ENCODE peak calls at places on chromosomes 7 and 10, in seven cellular contexts. T is activated CD8-positive, alpha-beta memory T cell treated with anti-CD3 and anti-CD28 coated beads for 1 hour; Z is EL; P is substantia nigra; D is KG1; Y is amniotic epithelial cell; J is stimulated activated CD8-positive, alpha-beta memory T cell treated with anti-CD3 and anti-CD28 coated beads, Interleukin-15, amount 100 ng/mL, for 24 hours. I is an unnamed sample.
A peak's percentile ranks its signal among the peaks of the same experiment; 100 is the strongest.

GRCh38 chr10:94546616-94547175 is 1.1 kb downstream of the HELLS start:
- DNase-seq in P (no peak), D (no peak), J (no peak), T (no peak), Y (no peak), Z (peak; percentile 30), I (peak; percentile 4)

GRCh38 chr10:132154931-132155330 is 31.8 kb upstream of the DPYSL4 start:
- DNase-seq in Z (no peak), T (no peak), Y (no peak), P (no peak), D (no peak), J (no peak), I (no peak)

GRCh38 chr7:113521468-113521867 is 397.3 kb downstream of the PPP1R3A start:
- DNase-seq in P (no peak), D (no peak), T (no peak), Z (peak; percentile 7), Y (peak; percentile 65), J (no peak), I (peak; percentile 8)

GRCh38 chr7:130256716-130257115 is 9.9 kb upstream of the CPA2 start:
- DNase-seq in P (no peak), D (no peak), J (no peak), T (no peak), Y (no peak), Z (no peak), I (no peak)

GRCh38 chr7:2503056-2503941 is 16.3 kb upstream of the LFNG start:
- DNase-seq in J (no peak), P (no peak), Y (no peak), D (no peak), Z (no peak), T (no peak), I (no peak)

GRCh38 chr10:116747325-116747724 is 5.0 kb upstream of the HSPA12A start:
- DNase-seq in J (no peak), T (no peak), D (no peak), P (no peak), Y (no peak), Z (no peak), I (no peak)

GRCh38 chr7:98287486-98287959 is 6.0 kb downstream of the BRI3 start:
- DNase-seq in Y (no peak), D (no peak), P (no peak), Z (no peak), J (no peak), T (no peak), I (no peak)

GRCh38 chr10:26642896-26643653 is 54.4 kb upstream of the PDSS1 start:
- DNase-seq in Z (no peak), Y (no peak), J (no peak), P (no peak), D (no peak), T (no peak), I (no peak)

GRCh38 chr10:71963756-71964668 is at the start of gene CHST3:
- DNase-seq in D (peak; percentile 10), Y (peak; percentile 52), T (no peak), J (no peak), P (peak; percentile 62), Z (peak; percentile 70), I (peak; percentile 50)

GRCh38 chr7:33901199-33901598 is 4.1 kb upstream of the BMPER start:
- DNase-seq in Z (peak; percentile 77), T (no peak), P (no peak), Y (peak; percentile 9), J (no peak), D (no peak), I (peak; percentile 52)

GRCh38 chr10:26502988-26503387 is 64.8 kb downstream of the APBB1IP start:
- DNase-seq in D (no peak), P (no peak), Z (no peak), T (no peak), J (no peak), Y (no peak), I (no peak)

GRCh38 chr10:47214520-47214919 is 85.5 kb upstream of the GDF10 start:
- DNase-seq in J (no peak), T (no peak), Y (peak; percentile 28), Z (no peak), D (no peak), P (no peak), I (no peak)

GRCh38 chr10:24813866-24814265 is 90.2 kb upstream of the ARHGAP21 start:
- DNase-seq in Z (no peak), T (no peak), P (no peak), J (no peak), Y (no peak), D (no peak), I (no peak)

GRCh38 chr7:27723086-27723485 is 16.9 kb upstream of the TAX1BP1 start:
- DNase-seq in T (no peak), Y (no peak), P (no peak), J (no peak), Z (peak; percentile 18), D (no peak), I (no peak)

GRCh38 chr10:48509061-48509772 is 95.7 kb downstream of the ARHGAP22 start:
- DNase-seq in Z (no peak), Y (no peak), T (no peak), D (no peak), P (peak; percentile 38), J (no peak), I (no peak)

GRCh38 chr10:63007112-63007511 is 126.0 kb upstream of the NRBF2 start:
- DNase-seq in Z (no peak), Y (no peak), T (no peak), P (no peak), D (no peak), J (no peak), I (no peak)